ENCODE peak calls at places on chromosomes 2 and 18, in seven cellular contexts. One of them, this sample, is unnamed.

GRCh38 chr18:50143295-50143694 is 51.7 kb downstream of the MYO5B start:
- DNase-seq in heart left ventricle: no peak
- DNase-seq in fibroblast of lung: peak; percentile 23
- DNase-seq in A549: no peak
- DNase-seq in DND-41: no peak
- DNase-seq in colonic mucosa: no peak
- DNase-seq in psoas muscle: no peak
- DNase-seq in this sample: no peak

GRCh38 chr2:73494031-73494430 is 108.4 kb downstream of the ALMS1 start:
- DNase-seq in fibroblast of lung: peak; percentile 81
- DNase-seq in psoas muscle: no peak
- DNase-seq in DND-41: no peak
- DNase-seq in A549: peak; percentile 30
- DNase-seq in heart left ventricle: no peak
- DNase-seq in colonic mucosa: no peak
- DNase-seq in this sample: no peak

GRCh38 chr2:185689906-185690539 is 48.6 kb upstream of the FSIP2 start:
- DNase-seq in colonic mucosa: no peak
- DNase-seq in DND-41: no peak
- DNase-seq in A549: no peak
- DNase-seq in heart left ventricle: no peak
- DNase-seq in fibroblast of lung: peak; percentile 58
- DNase-seq in psoas muscle: no peak
- DNase-seq in this sample: no peak

GRCh38 chr2:157443795-157444642 is at the start of gene CYTIP:
- DNase-seq in A549: no peak
- DNase-seq in psoas muscle: no peak
- DNase-seq in colonic mucosa: peak; percentile 36
- DNase-seq in DND-41: no peak
- DNase-seq in heart left ventricle: peak; percentile 52
- DNase-seq in fibroblast of lung: no peak
- DNase-seq in this sample: peak; percentile 45

GRCh38 chr2:68320118-68320641 is 431 bp upstream of the CNRIP1 start:
- DNase-seq in colonic mucosa: peak; percentile 23
- DNase-seq in A549: no peak
- DNase-seq in DND-41: no peak
- DNase-seq in fibroblast of lung: peak; percentile 20
- DNase-seq in psoas muscle: no peak
- DNase-seq in heart left ventricle: no peak
- DNase-seq in this sample: peak; percentile 55

GRCh38 chr2:42195559-42195958 is 26.4 kb downstream of the EML4 start:
- DNase-seq in fibroblast of lung: peak; percentile 74
- DNase-seq in A549: peak; percentile 45
- DNase-seq in psoas muscle: no peak
- DNase-seq in DND-41: no peak
- DNase-seq in colonic mucosa: no peak
- DNase-seq in heart left ventricle: no peak
- DNase-seq in this sample: no peak

GRCh38 chr2:224562831-224563230 is 22.3 kb downstream of the CUL3 start:
- DNase-seq in psoas muscle: no peak
- DNase-seq in heart left ventricle: no peak
- DNase-seq in A549: no peak
- DNase-seq in colonic mucosa: no peak
- DNase-seq in DND-41: no peak
- DNase-seq in fibroblast of lung: no peak
- DNase-seq in this sample: no peak

GRCh38 chr2:135997380-135997779 is 12.0 kb upstream of the DARS1 start:
- DNase-seq in DND-41: no peak
- DNase-seq in heart left ventricle: peak; percentile 69
- DNase-seq in A549: no peak
- DNase-seq in colonic mucosa: no peak
- DNase-seq in psoas muscle: no peak
- DNase-seq in fibroblast of lung: no peak
- DNase-seq in this sample: no peak

GRCh38 chr2:237731663-237732062 is 66.9 kb upstream of the RBM44 start:
- DNase-seq in colonic mucosa: no peak
- DNase-seq in A549: peak; percentile 79
- DNase-seq in fibroblast of lung: peak; percentile 86
- DNase-seq in DND-41: no peak
- DNase-seq in psoas muscle: peak; percentile 62
- DNase-seq in heart left ventricle: no peak
- DNase-seq in this sample: no peak

GRCh38 chr2:216635701-216636541 is 2.7 kb downstream of the IGFBP2 start:
- DNase-seq in fibroblast of lung: peak; percentile 67
- DNase-seq in A549: no peak
- DNase-seq in colonic mucosa: no peak
- DNase-seq in psoas muscle: no peak
- DNase-seq in DND-41: peak; percentile 76
- DNase-seq in heart left ventricle: no peak
- DNase-seq in this sample: no peak

GRCh38 chr2:22494156-22494555 is 890.8 kb upstream of the KLHL29 start:
- DNase-seq in colonic mucosa: no peak
- DNase-seq in psoas muscle: no peak
- DNase-seq in DND-41: no peak
- DNase-seq in fibroblast of lung: no peak
- DNase-seq in A549: no peak
- DNase-seq in heart left ventricle: no peak
- DNase-seq in this sample: no peak

GRCh38 chr2:201698588-201699226 is at the start of gene MPP4:
- DNase-seq in fibroblast of lung: peak; percentile 77
- DNase-seq in DND-41: no peak
- DNase-seq in psoas muscle: no peak
- DNase-seq in A549: no peak
- DNase-seq in heart left ventricle: no peak
- DNase-seq in colonic mucosa: no peak
- DNase-seq in this sample: no peak

GRCh38 chr2:20542761-20543578 is 96.1 kb downstream of the RHOB start:
- DNase-seq in A549: no peak
- DNase-seq in psoas muscle: peak; percentile 70
- DNase-seq in DND-41: no peak
- DNase-seq in heart left ventricle: no peak
- DNase-seq in colonic mucosa: no peak
- DNase-seq in fibroblast of lung: no peak
- DNase-seq in this sample: no peak

GRCh38 chr2:153311432-153311831 is 167.1 kb downstream of the RPRM start:
- DNase-seq in heart left ventricle: no peak
- DNase-seq in DND-41: no peak
- DNase-seq in fibroblast of lung: no peak
- DNase-seq in A549: no peak
- DNase-seq in psoas muscle: no peak
- DNase-seq in colonic mucosa: no peak
- DNase-seq in this sample: no peak

GRCh38 chr2:202778217-202778616 is 93.3 kb downstream of the ICA1L start:
- DNase-seq in fibroblast of lung: no peak
- DNase-seq in psoas muscle: no peak
- DNase-seq in heart left ventricle: no peak
- DNase-seq in DND-41: no peak
- DNase-seq in colonic mucosa: no peak
- DNase-seq in A549: no peak
- DNase-seq in this sample: no peak

GRCh38 chr2:9877026-9877425 is 33.8 kb downstream of the TAF1B start:
- DNase-seq in colonic mucosa: no peak
- DNase-seq in heart left ventricle: no peak
- DNase-seq in psoas muscle: no peak
- DNase-seq in fibroblast of lung: no peak
- DNase-seq in A549: no peak
- DNase-seq in DND-41: no peak
- DNase-seq in this sample: no peak

GRCh38 chr2:120740765-120741513 is 5.3 kb downstream of the GLI2 start:
- DNase-seq in fibroblast of lung: peak; percentile 55
- DNase-seq in A549: no peak
- DNase-seq in heart left ventricle: no peak
- DNase-seq in DND-41: no peak
- DNase-seq in colonic mucosa: peak; percentile 24
- DNase-seq in psoas muscle: no peak
- DNase-seq in this sample: peak; percentile 72

GRCh38 chr2:1503471-1504310 is 90.4 kb downstream of the TPO start:
- DNase-seq in fibroblast of lung: no peak
- DNase-seq in colonic mucosa: no peak
- DNase-seq in A549: no peak
- DNase-seq in psoas muscle: no peak
- DNase-seq in heart left ventricle: no peak
- DNase-seq in DND-41: no peak
- DNase-seq in this sample: no peak

GRCh38 chr2:39127973-39128372 is 7.1 kb upstream of the SOS1 start:
- DNase-seq in DND-41: peak; percentile 44
- DNase-seq in heart left ventricle: no peak
- DNase-seq in fibroblast of lung: peak; percentile 27
- DNase-seq in psoas muscle: no peak
- DNase-seq in colonic mucosa: no peak
- DNase-seq in A549: no peak
- DNase-seq in this sample: no peak

DNA sequence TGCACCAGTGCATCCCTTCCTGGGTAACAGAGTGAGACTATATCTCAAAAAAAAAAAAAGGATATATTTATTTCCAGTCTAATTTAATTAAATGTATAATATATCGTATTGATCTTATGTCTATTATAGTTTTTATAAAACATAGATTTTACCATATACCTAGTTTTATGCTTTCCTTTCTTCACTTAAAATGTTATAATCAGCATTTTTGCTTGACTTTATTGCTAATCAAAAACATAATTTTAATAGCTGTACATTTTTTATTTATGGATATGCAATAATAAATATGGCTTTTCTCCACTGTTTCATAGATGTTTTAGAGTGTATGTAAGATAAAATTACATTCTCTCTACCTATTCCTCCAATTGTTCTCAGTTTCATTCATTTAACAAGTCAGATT is 958.0 kb downstream of the EPHA4 start:
- DNase-seq in colonic mucosa: no peak
- DNase-seq in heart left ventricle: no peak
- DNase-seq in DND-41: no peak
- DNase-seq in A549: no peak
- DNase-seq in psoas muscle: no peak
- DNase-seq in fibroblast of lung: no peak
- DNase-seq in this sample: no peak
- H3K4me1 ChIP-seq in colonic mucosa: no peaks in the 10 kb centered on the region
- H3K4me1 ChIP-seq in heart left ventricle: no peaks in the 10 kb centered on the region
- H3K4me1 ChIP-seq in DND-41: no peaks in the 10 kb centered on the region
- H3K4me1 ChIP-seq in A549: peaks cover 7% of the 10 kb centered on the region
- H3K4me1 ChIP-seq in psoas muscle: no peaks in the 10 kb centered on the region
- H3K4me1 ChIP-seq in fibroblast of lung: no peaks in the 10 kb centered on the region
- H3K4me1 ChIP-seq in this sample: no peaks in the 10 kb centered on the region

GRCh38 chr2:132274000-132274399 is 112.2 kb upstream of the ANKRD30BL start:
- DNase-seq in heart left ventricle: no peak
- DNase-seq in fibroblast of lung: no peak
- DNase-seq in A549: no peak
- DNase-seq in psoas muscle: no peak
- DNase-seq in DND-41: no peak
- DNase-seq in colonic mucosa: no peak
- DNase-seq in this sample: no peak

GRCh38 chr2:132278267-132278666 is 116.5 kb upstream of the ANKRD30BL start:
- DNase-seq in heart left ventricle: no peak
- DNase-seq in fibroblast of lung: no peak
- DNase-seq in DND-41: no peak
- DNase-seq in A549: no peak
- DNase-seq in colonic mucosa: no peak
- DNase-seq in psoas muscle: no peak
- DNase-seq in this sample: peak; percentile 39

GRCh38 chr2:132272713-132273112 is 111.0 kb upstream of the ANKRD30BL start:
- DNase-seq in psoas muscle: no peak
- DNase-seq in heart left ventricle: no peak
- DNase-seq in fibroblast of lung: no peak
- DNase-seq in DND-41: no peak
- DNase-seq in A549: no peak
- DNase-seq in colonic mucosa: no peak
- DNase-seq in this sample: no peak

GRCh38 chr2:132276571-132276981 is 114.8 kb upstream of the ANKRD30BL start:
- DNase-seq in heart left ventricle: no peak
- DNase-seq in psoas muscle: no peak
- DNase-seq in colonic mucosa: no peak
- DNase-seq in DND-41: no peak
- DNase-seq in fibroblast of lung: no peak
- DNase-seq in A549: no peak
- DNase-seq in this sample: no peak

GRCh38 chr2:132275396-132275795 is 113.6 kb upstream of the ANKRD30BL start:
- DNase-seq in A549: no peak
- DNase-seq in colonic mucosa: no peak
- DNase-seq in DND-41: no peak
- DNase-seq in fibroblast of lung: no peak
- DNase-seq in psoas muscle: no peak
- DNase-seq in heart left ventricle: no peak
- DNase-seq in this sample: peak; percentile 48
- H3K27ac ChIP-seq in A549: no peak overlapping the region
- H3K27ac ChIP-seq in colonic mucosa: no peak overlapping the region
- H3K27ac ChIP-seq in DND-41: no peak overlapping the region
- H3K27ac ChIP-seq in fibroblast of lung: no peak overlapping the region
- H3K27ac ChIP-seq in psoas muscle: no peak overlapping the region
- H3K27ac ChIP-seq in heart left ventricle: no peak overlapping the region
- H3K27ac ChIP-seq in this sample: no peak overlapping the region

DNA sequence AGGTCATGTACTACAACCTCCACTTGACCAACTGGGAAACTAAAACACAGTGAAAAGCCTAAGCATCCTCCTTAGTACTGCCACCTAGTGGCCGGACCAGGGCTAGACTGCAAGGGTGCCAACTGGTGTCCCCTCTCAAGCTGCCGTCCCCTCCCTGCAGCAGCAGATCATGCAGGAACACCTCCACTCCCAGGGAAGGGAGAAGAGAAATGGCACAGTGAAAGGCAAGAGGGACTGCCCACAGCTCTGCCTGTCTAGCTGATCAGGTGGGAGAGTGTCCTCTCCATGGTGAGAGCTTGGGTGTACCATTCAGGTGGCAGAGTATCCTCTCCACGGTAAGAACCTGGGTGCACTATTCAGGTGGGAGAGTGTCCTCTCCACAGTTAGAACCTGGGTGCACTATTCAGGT is 78.1 kb downstream of the AAK1 start:
- DNase-seq in psoas muscle: peak; percentile 65
- DNase-seq in heart left ventricle: peak; percentile 71
- DNase-seq in DND-41: peak; percentile 69
- DNase-seq in colonic mucosa: peak; percentile 75
- DNase-seq in fibroblast of lung: no peak
- DNase-seq in A549: peak; percentile 50
- DNase-seq in this sample: peak; percentile 43
- H3K4me1 ChIP-seq in psoas muscle: peaks cover 44% of the 10 kb centered on the region
- H3K4me1 ChIP-seq in heart left ventricle: peaks cover 20% of the 10 kb centered on the region
- H3K4me1 ChIP-seq in DND-41: no peaks in the 10 kb centered on the region
- H3K4me1 ChIP-seq in colonic mucosa: peaks cover under 1% of the 10 kb centered on the region
- H3K4me1 ChIP-seq in fibroblast of lung: peaks cover 5% of the 10 kb centered on the region
- H3K4me1 ChIP-seq in A549: peaks cover 55% of the 10 kb centered on the region
- H3K4me1 ChIP-seq in this sample: peaks cover 7% of the 10 kb centered on the region

GRCh38 chr2:171706152-171706803 is 19.0 kb downstream of the DYNC1I2 start:
- DNase-seq in colonic mucosa: no peak
- DNase-seq in DND-41: no peak
- DNase-seq in heart left ventricle: no peak
- DNase-seq in A549: peak; percentile 13
- DNase-seq in psoas muscle: no peak
- DNase-seq in fibroblast of lung: no peak
- DNase-seq in this sample: no peak

GRCh38 chr2:171707752-171708151 is 20.5 kb downstream of the DYNC1I2 start:
- DNase-seq in heart left ventricle: no peak
- DNase-seq in colonic mucosa: no peak
- DNase-seq in A549: no peak
- DNase-seq in DND-41: no peak
- DNase-seq in fibroblast of lung: no peak
- DNase-seq in psoas muscle: no peak
- DNase-seq in this sample: no peak

GRCh38 chr2:171702781-171703556 is 15.7 kb downstream of the DYNC1I2 start:
- DNase-seq in DND-41: no peak
- DNase-seq in A549: no peak
- DNase-seq in colonic mucosa: no peak
- DNase-seq in psoas muscle: no peak
- DNase-seq in fibroblast of lung: peak; percentile 50
- DNase-seq in heart left ventricle: no peak
- DNase-seq in this sample: no peak

GRCh38 chr2:171709011-171709685 is 21.9 kb downstream of the DYNC1I2 start:
- DNase-seq in fibroblast of lung: no peak
- DNase-seq in psoas muscle: no peak
- DNase-seq in heart left ventricle: no peak
- DNase-seq in DND-41: no peak
- DNase-seq in colonic mucosa: no peak
- DNase-seq in A549: no peak
- DNase-seq in this sample: no peak

GRCh38 chr2:171703574-171704347 is 16.5 kb downstream of the DYNC1I2 start:
- DNase-seq in psoas muscle: no peak
- DNase-seq in fibroblast of lung: peak; percentile 27
- DNase-seq in DND-41: no peak
- DNase-seq in heart left ventricle: no peak
- DNase-seq in A549: peak; percentile 11
- DNase-seq in colonic mucosa: no peak
- DNase-seq in this sample: no peak
- H3K27ac ChIP-seq in psoas muscle: no peak overlapping the region
- H3K27ac ChIP-seq in fibroblast of lung: no peak overlapping the region
- H3K27ac ChIP-seq in DND-41: no peak overlapping the region
- H3K27ac ChIP-seq in heart left ventricle: peak overlapping the region; percentile 56
- H3K27ac ChIP-seq in A549: no peak overlapping the region
- H3K27ac ChIP-seq in colonic mucosa: no peak overlapping the region
- H3K27ac ChIP-seq in this sample: no peak overlapping the region